ENCODE peak calls at places on chromosomes 1 and 21, in four cellular contexts. H, N, F and Y are unnamed samples.

GRCh38 chr1:24154215-24154614 is 11.3 kb upstream of the IL22RA1 start:
- DNase-seq in H (no peak), N (peak; percentile 78), F (no peak), Y (no peak)

GRCh38 chr1:180040034-180040433 is 85.4 kb downstream of the CEP350 start:
- DNase-seq in H (no peak), N (no peak), F (no peak), Y (no peak)

GRCh38 chr1:235911876-235912275 is 45.2 kb upstream of the LYST start:
- DNase-seq in H (no peak), N (no peak), F (no peak), Y (no peak)

GRCh38 chr1:201468501-201468843 is 516 bp downstream of the PHLDA3 start:
- DNase-seq in H (no peak), N (peak; percentile 78), F (peak; percentile 57), Y (no peak)

GRCh38 chr1:221031015-221031889 is 152.0 kb downstream of the HLX start:
- DNase-seq in H (no peak), N (no peak), F (no peak), Y (no peak)

GRCh38 chr21:29801122-29801521 is 138.7 kb downstream of the GRIK1 start:
- DNase-seq in H (no peak), N (no peak), F (no peak), Y (no peak)

GRCh38 chr21:34850166-34850695 is 181.4 kb downstream of the CLIC6 start:
- DNase-seq in H (no peak), N (peak; percentile 27), F (no peak), Y (no peak)

GRCh38 chr1:85578321-85579295 is 2.0 kb upstream of the CCN1 start:
- DNase-seq in H (no peak), N (no peak), F (no peak), Y (no peak)

GRCh38 chr21:44962481-44962966 is 22.7 kb downstream of the SLX9 start:
- DNase-seq in H (no peak), N (no peak), F (peak; percentile 18), Y (no peak)

GRCh38 chr21:10575311-10575667 is 53.9 kb downstream of the TPTE start:
- DNase-seq in H (no peak), N (no peak), F (no peak), Y (no peak)

GRCh38 chr1:153309441-153309840 is 3.3 kb downstream of the PGLYRP3 start:
- DNase-seq in H (no peak), N (peak; percentile 31), F (no peak), Y (no peak)

DNA sequence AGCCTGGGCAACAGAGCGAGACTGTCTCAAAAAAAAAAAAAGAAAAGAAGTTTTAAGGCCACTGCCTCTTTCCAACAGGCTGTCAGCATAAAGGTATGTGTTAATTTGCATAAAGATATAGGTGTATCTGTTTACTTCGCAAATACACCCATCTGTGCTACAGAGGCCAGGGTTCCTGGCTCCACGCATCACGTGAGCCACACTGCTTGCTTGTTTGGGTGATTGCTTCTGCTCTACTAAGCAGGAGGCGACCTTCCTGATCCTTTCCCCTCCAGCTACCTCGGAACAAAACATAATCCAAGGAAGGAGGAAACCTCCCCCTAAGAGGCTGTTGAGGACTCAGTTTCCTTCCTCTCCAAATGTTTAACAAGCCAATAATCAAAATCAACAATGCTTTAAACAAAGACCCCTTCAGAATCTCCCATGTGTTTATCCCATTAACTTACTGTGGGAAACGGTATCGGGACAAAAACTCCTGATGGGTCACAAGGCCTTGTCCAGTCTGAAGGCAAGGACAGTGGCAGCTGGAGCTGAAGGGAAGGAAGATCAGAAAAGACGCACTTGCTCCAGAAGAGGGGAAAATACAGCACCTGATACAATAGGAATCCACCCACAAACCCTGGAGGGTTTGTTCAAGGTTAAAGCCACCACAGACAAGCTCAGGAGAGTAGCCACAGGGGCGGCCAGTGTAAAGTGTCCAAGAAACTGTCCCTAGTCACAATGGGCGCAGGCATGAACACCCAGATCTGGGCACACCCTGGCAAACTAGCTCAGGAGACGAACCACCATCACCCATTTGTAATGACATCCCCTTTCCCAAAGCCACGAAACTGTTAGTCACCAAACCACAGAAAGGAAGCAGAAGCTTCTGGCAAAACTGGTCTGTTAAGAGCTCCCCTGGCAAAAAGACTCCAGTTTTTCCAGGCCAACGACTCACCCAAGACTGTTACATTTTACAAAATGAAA is 17.2 kb downstream of the CTNNBIP1 start:
- DNase-seq in H (peak; percentile 63), N (no peak), F (no peak), Y (no peak)
- H3K27ac ChIP-seq in H (peak overlapping the region; percentile 78), N (no peak overlapping the region), F (peak overlapping the region; percentile 85), Y (no peak overlapping the region)

DNA sequence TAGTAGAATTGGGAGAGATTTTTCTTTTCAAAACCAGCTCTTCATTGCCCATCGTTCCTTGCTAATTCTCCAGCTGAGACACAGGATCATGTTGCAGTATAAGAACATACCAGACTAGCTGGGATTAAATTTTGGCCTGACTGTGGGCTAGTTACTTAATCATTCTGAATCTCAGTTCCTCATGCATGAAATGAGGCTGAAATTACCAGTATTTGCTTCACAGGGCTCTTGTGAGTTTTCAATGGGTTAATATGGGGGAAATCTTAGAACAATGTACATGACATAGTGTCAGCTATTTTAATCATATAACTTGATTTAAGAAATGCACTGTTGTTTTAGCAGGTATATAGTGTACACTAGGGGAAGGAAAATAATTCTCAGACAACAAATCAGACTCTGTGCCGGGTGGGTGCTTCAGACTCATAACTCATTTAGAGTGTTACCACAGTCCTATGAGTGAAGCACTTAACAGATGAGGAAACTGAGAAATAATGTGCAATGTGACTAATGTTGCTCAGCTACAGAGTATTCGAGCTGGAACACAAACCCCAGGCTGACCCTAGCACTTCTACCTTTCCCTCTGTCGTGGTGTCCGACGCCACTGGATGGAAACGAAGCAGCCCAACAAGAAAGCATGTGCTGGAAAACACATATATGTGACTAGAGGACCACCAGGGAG is 137.6 kb upstream of the SGIP1 start:
- DNase-seq in H (no peak), N (no peak), F (no peak), Y (no peak)
- TF ChIP-seq CTCF in H (no peak), N (no peak), F (no peak), Y (no peak)

DNA sequence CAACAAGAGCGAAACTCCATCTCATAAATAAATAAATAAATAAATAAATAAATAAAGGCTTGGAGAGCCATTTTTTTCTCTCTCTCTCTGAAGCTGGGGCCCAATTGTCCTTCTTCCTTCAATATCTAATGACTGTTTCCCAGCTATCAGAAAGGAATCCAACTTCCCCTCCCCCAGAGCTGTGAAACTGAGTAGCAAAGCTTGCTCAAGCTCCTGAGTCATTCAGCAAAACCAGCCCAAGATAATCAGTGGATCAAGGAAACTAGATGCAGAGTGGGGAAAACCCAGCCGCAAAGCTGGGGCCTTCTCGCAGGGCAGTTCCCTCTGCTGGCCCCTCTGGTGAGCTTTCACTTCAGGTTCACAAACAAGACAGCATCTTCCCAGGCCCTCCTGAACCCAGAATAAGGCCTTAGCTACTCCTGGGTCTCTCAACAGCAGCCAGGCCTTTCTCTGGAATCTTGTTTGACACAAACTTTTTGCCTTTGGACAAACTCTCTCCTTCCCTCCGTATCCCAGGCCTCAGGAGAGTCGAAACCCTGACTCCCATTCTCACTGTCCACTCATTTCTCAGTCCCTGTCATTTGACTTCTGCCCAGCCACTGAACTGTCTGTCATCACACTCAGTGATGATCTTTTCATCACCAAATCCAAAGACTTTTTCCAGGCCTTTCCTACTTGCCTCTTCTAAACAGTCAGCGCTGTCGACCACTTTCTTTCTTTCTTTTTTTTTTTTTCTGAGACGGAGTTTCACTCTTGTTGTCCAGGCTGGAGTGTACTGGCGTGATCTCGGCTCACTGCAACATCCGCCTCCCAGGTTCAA is 18.0 kb upstream of the PTP4A2 start:
- DNase-seq in H (peak; percentile 78), N (peak; percentile 87), F (peak; percentile 54), Y (peak; percentile 80)
- H3K4me1 ChIP-seq in H (no peaks in the 10 kb centered on the region), N (peaks cover 20% of the 10 kb centered on the region), F (peaks cover 48% of the 10 kb centered on the region), Y (peaks cover 21% of the 10 kb centered on the region)

GRCh38 chr1:151707541-151708065 is 9.0 kb downstream of the CELF3 start:
- DNase-seq in H (no peak), N (no peak), F (no peak), Y (no peak)

GRCh38 chr1:151708891-151709290 is 7.7 kb downstream of the CELF3 start:
- DNase-seq in H (no peak), N (no peak), F (no peak), Y (no peak)

GRCh38 chr1:151705739-151706463 is 10.7 kb downstream of the CELF3 start:
- DNase-seq in H (no peak), N (no peak), F (no peak), Y (peak; percentile 56)

GRCh38 chr1:151705146-151705545 is 11.5 kb downstream of the CELF3 start:
- DNase-seq in H (no peak), N (no peak), F (no peak), Y (no peak)

DNA sequence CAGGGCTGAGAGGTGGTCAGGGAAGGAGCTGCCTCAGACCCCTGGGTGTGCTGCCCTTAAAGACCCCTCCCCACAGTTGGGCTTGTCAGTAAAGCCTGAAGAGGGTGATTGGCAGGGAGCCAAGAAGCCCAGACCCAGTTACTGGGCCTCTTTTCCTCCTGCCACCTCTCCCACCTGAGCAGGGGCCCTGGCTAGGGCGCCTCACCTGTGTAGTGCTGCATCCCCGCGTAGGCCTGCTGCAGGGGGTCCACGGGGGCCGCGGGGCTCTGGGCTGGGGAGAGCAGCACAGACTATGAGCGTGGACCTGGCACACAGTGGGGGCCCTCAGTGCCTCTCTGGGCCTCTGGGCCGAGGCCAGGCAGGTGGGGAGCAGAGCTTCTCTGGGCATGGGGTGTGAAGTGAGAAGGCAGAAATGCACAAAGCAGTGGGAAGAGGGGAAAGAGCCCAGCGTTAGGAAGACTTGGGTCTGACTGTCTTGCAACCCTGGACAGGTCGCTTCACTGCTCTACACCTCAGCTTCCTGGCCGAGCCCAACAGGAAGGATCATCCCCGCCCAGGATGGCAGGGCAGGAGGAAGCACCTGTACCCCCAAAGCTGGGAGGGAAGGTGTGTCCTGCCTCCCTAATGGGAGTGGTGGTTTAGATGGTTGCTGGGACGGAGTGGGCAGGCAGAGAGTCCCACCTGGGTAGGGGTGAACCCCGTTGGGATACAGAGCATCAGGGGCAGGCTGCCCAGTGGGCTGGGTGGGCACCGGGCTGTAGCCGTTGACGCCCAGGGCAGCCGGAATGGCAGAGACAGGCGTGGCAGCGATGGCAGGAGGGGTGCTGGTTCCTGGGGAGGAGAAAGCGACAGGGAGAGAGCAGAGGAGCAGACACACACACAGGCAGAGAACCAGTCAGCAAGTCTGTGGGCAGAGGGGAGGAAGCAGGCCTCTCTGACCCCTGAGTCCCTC is 9.9 kb downstream of the CELF3 start:
- DNase-seq in H (no peak), N (no peak), F (no peak), Y (no peak)
- H3K27ac ChIP-seq in H (no peak overlapping the region), N (no peak overlapping the region), F (no peak overlapping the region), Y (no peak overlapping the region)

GRCh38 chr1:232211149-232211548 is 418.8 kb downstream of the SIPA1L2 start:
- DNase-seq in H (no peak), N (peak; percentile 89), F (no peak), Y (no peak)
- TF ChIP-seq CTCF in H (no peak), N (peak; percentile 80), F (no peak), Y (peak; percentile 29)

GRCh38 chr1:33086384-33086850 is 5.5 kb downstream of the AZIN2 start:
- DNase-seq in H (peak; percentile 68), N (peak; percentile 92), F (peak; percentile 66), Y (peak; percentile 79)
- H3K4me1 ChIP-seq in H (no peaks in the 10 kb centered on the region), N (no peaks in the 10 kb centered on the region), F (peaks cover 16% of the 10 kb centered on the region), Y (peaks cover 3% of the 10 kb centered on the region)